ENCODE peak calls at places on chromosomes 13 and 19, in six cellular contexts. A is tibial nerve, V is HCT116, F is cardiac muscle cell, C is mucosa of descending colon, S is SK-N-SH. B is an unnamed sample.
A peak's percentile ranks its signal among the peaks of the same experiment; 100 is the strongest.

GRCh38 chr13:66673401-66673800 is 556.7 kb downstream of the PCDH9 start:
- DNase-seq in A (no peak), V (no peak), F (peak; percentile 93), C (no peak), S (no peak), B (peak; percentile 87)

GRCh38 chr13:69580255-69580654 is 527.4 kb upstream of the ATXN8OS start:
- DNase-seq in A (no peak), V (no peak), F (no peak), C (no peak), S (no peak), B (no peak)

GRCh38 chr13:30581582-30581981 is 36.1 kb upstream of the USPL1 start:
- DNase-seq in A (no peak), V (peak; percentile 29), F (peak; percentile 38), C (no peak), S (no peak), B (no peak)

GRCh38 chr19:33815410-33816340 is 19.0 kb downstream of the KCTD15 start:
- DNase-seq in A (no peak), V (no peak), F (peak; percentile 59), C (no peak), S (peak; percentile 55), B (peak; percentile 33)

GRCh38 chr19:49534632-49535385 is 7.0 kb downstream of the RCN3 start:
- DNase-seq in A (no peak), V (no peak), F (no peak), C (no peak), S (no peak), B (no peak)

GRCh38 chr13:44818428-44818827 is 170.8 kb downstream of the NUFIP1 start:
- DNase-seq in A (no peak), V (peak; percentile 41), F (peak; percentile 54), C (no peak), S (peak; percentile 69), B (peak; percentile 38)

GRCh38 chr19:45645068-45645630 is 6.0 kb upstream of the EML2 start:
- DNase-seq in A (no peak), V (no peak), F (no peak), C (no peak), S (no peak), B (no peak)

GRCh38 chr19:37855098-37855497 is 51.3 kb downstream of the WDR87 start:
- DNase-seq in A (no peak), V (no peak), F (peak; percentile 41), C (peak; percentile 50), S (peak; percentile 95), B (peak; percentile 36)

GRCh38 chr19:36049080-36049698 is 4.9 kb downstream of the THAP8 start:
- DNase-seq in A (no peak), V (no peak), F (no peak), C (no peak), S (no peak), B (no peak)

GRCh38 chr19:46016426-46017094 is 6.3 kb downstream of the PGLYRP1 start:
- DNase-seq in A (peak; percentile 62), V (peak; percentile 45), F (peak; percentile 83), C (peak; percentile 84), S (peak; percentile 94), B (peak; percentile 71)

GRCh38 chr19:38304866-38305429 is 897 bp downstream of the C19orf33 start:
- DNase-seq in A (no peak), V (peak; percentile 96), F (no peak), C (peak; percentile 95), S (peak; percentile 58), B (peak; percentile 61)

GRCh38 chr13:50357586-50358118 is 342.4 kb downstream of the KCNRG start:
- DNase-seq in A (peak; percentile 25), V (no peak), F (peak; percentile 76), C (no peak), S (no peak), B (peak; percentile 87)

GRCh38 chr13:34926513-34926912 is 15.6 kb upstream of the NBEA start:
- DNase-seq in A (no peak), V (no peak), F (peak; percentile 75), C (no peak), S (no peak), B (peak; percentile 65)

GRCh38 chr19:28426902-28427232 is 786.1 kb downstream of the UQCRFS1 start:
- DNase-seq in A (no peak), V (no peak), F (peak; percentile 42), C (no peak), S (no peak), B (peak; percentile 29)

GRCh38 chr19:17522988-17523872 is 11.8 kb downstream of the PGLS start:
- DNase-seq in A (peak; percentile 47), V (no peak), F (peak; percentile 18), C (peak; percentile 83), S (no peak), B (no peak)

GRCh38 chr19:39115105-39115847 is 10.3 kb upstream of the PAK4 start:
- DNase-seq in A (no peak), V (no peak), F (no peak), C (no peak), S (no peak), B (no peak)

GRCh38 chr19:4902796-4903195 is at the start of gene ARRDC5:
- DNase-seq in A (no peak), V (no peak), F (no peak), C (no peak), S (no peak), B (no peak)

GRCh38 chr13:113768018-113768905 is 9.2 kb downstream of the TMEM255B start:
- DNase-seq in A (no peak), V (no peak), F (no peak), C (no peak), S (no peak), B (no peak)
- H3K4me3 ChIP-seq in A (no peak overlapping the region), V (no peak overlapping the region), F (no peak overlapping the region), C (no peak overlapping the region), S (no peak overlapping the region), B (no peak overlapping the region)

GRCh38 chr19:2887391-2887914 is 13.3 kb upstream of the ZNF57 start:
- DNase-seq in A (peak; percentile 19), V (peak; percentile 64), F (peak; percentile 82), C (no peak), S (peak; percentile 78), B (peak; percentile 69)
- TF ChIP-seq CTCF in A (peak; percentile 66), V (peak; percentile 64), F (peak; percentile 65), C (peak; percentile 35), S (peak; percentile 70), B (peak; percentile 66)

GRCh38 chr13:27967203-27967735 is 1.8 kb downstream of the CDX2 start:
- DNase-seq in A (no peak), V (no peak), F (no peak), C (no peak), S (no peak), B (no peak)
- H3K4me3 ChIP-seq in A (no peak overlapping the region), V (peak overlapping the region; percentile 81), F (no peak overlapping the region), C (peak overlapping the region; percentile 60), S (no peak overlapping the region), B (no peak overlapping the region)

GRCh38 chr19:3721900-3722442 is 13.8 kb downstream of the TJP3 start:
- DNase-seq in A (no peak), V (no peak), F (no peak), C (no peak), S (no peak), B (no peak)
- TF ChIP-seq CTCF in A (no peak), V (no peak), F (no peak), C (no peak), S (no peak), B (no peak)

B was measured in astrocyte of the spinal cord.